ENCODE peak calls at places on chromosomes 2 and 18, in four cellular contexts. P is IMR-90, V is endothelial cell of umbilical vein, I is K562. W is an unnamed sample.
A peak's percentile ranks its signal among the peaks of the same experiment; 100 is the strongest.

GRCh38 chr2:46458763-46459505 is 20.4 kb upstream of the TMEM247 start:
- DNase-seq in P (no peak), V (no peak), I (no peak), W (no peak)

GRCh38 chr2:68689553-68690537 is 44.8 kb upstream of the ARHGAP25 start:
- DNase-seq in P (no peak), V (no peak), I (no peak), W (no peak)

GRCh38 chr2:105068875-105069274 is 31.0 kb downstream of the MRPS9 start:
- DNase-seq in P (no peak), V (no peak), I (no peak), W (no peak)

GRCh38 chr18:67726882-67727281 is 210.4 kb upstream of the DSEL start:
- DNase-seq in P (no peak), V (no peak), I (no peak), W (no peak)

GRCh38 chr2:141021109-141021508 is 1109.7 kb downstream of the LRP1B start:
- DNase-seq in P (peak; percentile 78), V (peak; percentile 88), I (no peak), W (peak; percentile 21)

GRCh38 chr18:57743008-57743407 is 60.1 kb downstream of the ATP8B1 start:
- DNase-seq in P (peak; percentile 81), V (peak; percentile 52), I (no peak), W (no peak)

GRCh38 chr2:239163306-239164070 is 237.3 kb downstream of the HDAC4 start:
- DNase-seq in P (no peak), V (no peak), I (no peak), W (no peak)

GRCh38 chr2:96739633-96740428 is at the start of gene LMAN2L:
- DNase-seq in P (peak; percentile 95), V (peak; percentile 98), I (peak; percentile 98), W (peak; percentile 74)

GRCh38 chr2:78029392-78029995 is 507.3 kb upstream of the LRRTM4 start:
- DNase-seq in P (no peak), V (no peak), I (peak; percentile 3), W (no peak)

GRCh38 chr2:1868683-1869141 is 124.4 kb upstream of the PXDN start:
- DNase-seq in P (no peak), V (no peak), I (no peak), W (no peak)

GRCh38 chr2:24875272-24875671 is 44.8 kb downstream of the ADCY3 start:
- DNase-seq in P (no peak), V (no peak), I (no peak), W (no peak)

GRCh38 chr18:60935046-60935445 is 398.2 kb upstream of the CDH20 start:
- DNase-seq in P (no peak), V (no peak), I (no peak), W (no peak)

GRCh38 chr18:58856881-58857280 is 7.8 kb upstream of the ZNF532 start:
- DNase-seq in P (peak; percentile 83), V (no peak), I (no peak), W (no peak)

GRCh38 chr2:41768301-41768700 is 279.5 kb upstream of the PKDCC start:
- DNase-seq in P (no peak), V (no peak), I (no peak), W (no peak)

GRCh38 chr18:74399225-74399887 is 57.8 kb downstream of the DIPK1C start:
- DNase-seq in P (no peak), V (no peak), I (no peak), W (no peak)

GRCh38 chr2:201420442-201421113 is 30.7 kb downstream of the TRAK2 start:
- DNase-seq in P (peak; percentile 80), V (peak; percentile 91), I (no peak), W (peak; percentile 33)

GRCh38 chr18:22433960-22434359 is 16.2 kb upstream of the CTAGE1 start:
- DNase-seq in P (peak; percentile 17), V (no peak), I (no peak), W (no peak)

GRCh38 chr2:200086911-200087310 is 131.5 kb downstream of the MAIP1 start:
- DNase-seq in P (no peak), V (no peak), I (no peak), W (no peak)

GRCh38 chr2:224948859-224949258 is 93.4 kb downstream of the DOCK10 start:
- DNase-seq in P (peak; percentile 75), V (peak; percentile 94), I (no peak), W (no peak)

GRCh38 chr18:49854681-49855080 is 41.3 kb upstream of the ACAA2 start:
- DNase-seq in P (no peak), V (no peak), I (no peak), W (no peak)

GRCh38 chr18:58213445-58213844 is 169.4 kb downstream of the NEDD4L start:
- DNase-seq in P (peak; percentile 93), V (no peak), I (no peak), W (no peak)

GRCh38 chr2:190052307-190052706 is 10.2 kb downstream of the MSTN start:
- DNase-seq in P (no peak), V (no peak), I (no peak), W (peak; percentile 42)

DNA sequence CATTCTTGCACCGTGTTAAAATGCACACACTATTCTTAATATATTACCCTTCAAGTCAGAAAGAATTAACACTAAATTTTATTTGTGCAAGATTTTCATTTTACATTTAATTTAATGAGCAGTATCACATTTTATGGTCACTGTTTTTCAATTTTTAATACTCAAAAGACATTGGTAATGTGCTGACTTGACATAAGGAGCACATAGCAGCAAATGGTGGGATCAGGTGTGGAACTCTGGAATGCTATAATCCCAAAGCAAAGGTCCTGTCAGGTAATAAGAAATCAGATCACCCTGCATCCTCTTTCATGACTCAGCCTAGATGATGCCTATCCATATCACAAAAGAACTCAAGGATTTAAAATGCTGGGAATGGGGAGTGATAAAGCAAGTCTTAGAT is 55.6 kb upstream of the SPAG16 start:
- DNase-seq in P (no peak), V (no peak), I (no peak), W (no peak)
- H3K4me1 ChIP-seq in P (no peaks in the 10 kb centered on the region), V (no peaks in the 10 kb centered on the region), I (no peaks in the 10 kb centered on the region), W (peaks cover 6% of the 10 kb centered on the region)

DNA sequence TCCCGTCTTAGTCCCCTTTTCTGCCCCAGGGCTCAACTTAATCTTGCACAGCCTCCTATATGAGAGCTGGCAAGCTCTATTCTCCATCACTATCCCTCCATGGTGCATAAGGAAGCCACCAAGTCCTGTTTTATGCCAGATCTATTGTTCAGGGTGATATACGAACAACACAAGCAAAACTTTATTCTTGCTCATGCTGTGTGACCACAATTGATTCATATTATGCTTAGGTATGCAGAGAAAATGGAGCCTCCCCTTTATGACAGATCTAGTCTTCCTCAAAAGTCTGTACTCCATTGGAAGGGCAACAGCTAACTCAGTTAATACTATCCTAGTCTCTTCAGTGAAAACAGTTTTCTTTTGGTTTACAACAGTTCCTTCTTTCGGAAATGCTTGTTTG is 94.0 kb upstream of the STON1 start:
- DNase-seq in P (peak; percentile 21), V (no peak), I (no peak), W (no peak)
- H3K9me1 ChIP-seq in P (no peaks in the 10 kb centered on the region), V (no peaks in the 10 kb centered on the region), I (no peaks in the 10 kb centered on the region), W (no peaks in the 10 kb centered on the region)

GRCh38 chr2:27885656-27886055 is 4.5 kb downstream of the RBKS start:
- DNase-seq in P (no peak), V (peak; percentile 73), I (no peak), W (no peak)

GRCh38 chr2:27887122-27887521 is 3.1 kb downstream of the RBKS start:
- DNase-seq in P (no peak), V (no peak), I (no peak), W (no peak)

GRCh38 chr2:27886322-27886721 is 3.9 kb downstream of the RBKS start:
- DNase-seq in P (no peak), V (no peak), I (no peak), W (no peak)

GRCh38 chr2:27885246-27885645 is 4.9 kb downstream of the RBKS start:
- DNase-seq in P (peak; percentile 48), V (no peak), I (no peak), W (no peak)

DNA sequence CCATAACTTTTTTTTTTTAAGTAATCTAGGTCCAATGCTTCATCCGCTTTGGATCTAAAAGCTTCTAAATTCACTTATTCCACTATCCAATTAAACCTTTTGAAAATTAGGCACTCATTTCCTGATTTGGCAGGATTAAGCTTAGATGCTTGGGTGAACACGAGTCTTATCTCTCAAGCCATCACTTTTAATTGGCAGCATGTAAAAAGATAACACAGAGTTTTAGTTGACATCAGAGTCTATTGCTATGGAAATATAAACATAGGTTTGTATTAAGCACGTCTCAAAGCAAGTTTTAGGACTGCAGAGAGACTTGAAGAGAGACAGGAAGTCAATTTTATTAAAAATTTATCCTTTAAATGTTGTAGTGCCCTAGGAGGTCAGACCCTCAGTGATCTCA is 5.6 kb downstream of the RBKS start:
- DNase-seq in P (no peak), V (peak; percentile 61), I (no peak), W (no peak)
- H3K4me1 ChIP-seq in P (peaks cover 6% of the 10 kb centered on the region), V (peaks cover 24% of the 10 kb centered on the region), I (no peaks in the 10 kb centered on the region), W (peaks cover 18% of the 10 kb centered on the region)

GRCh38 chr2:34368304-34368703 is 769.2 kb upstream of the FAM98A start:
- DNase-seq in P (no peak), V (no peak), I (no peak), W (no peak)

GRCh38 chr2:34372967-34373366 is 773.9 kb upstream of the FAM98A start:
- DNase-seq in P (no peak), V (no peak), I (no peak), W (no peak)

DNA sequence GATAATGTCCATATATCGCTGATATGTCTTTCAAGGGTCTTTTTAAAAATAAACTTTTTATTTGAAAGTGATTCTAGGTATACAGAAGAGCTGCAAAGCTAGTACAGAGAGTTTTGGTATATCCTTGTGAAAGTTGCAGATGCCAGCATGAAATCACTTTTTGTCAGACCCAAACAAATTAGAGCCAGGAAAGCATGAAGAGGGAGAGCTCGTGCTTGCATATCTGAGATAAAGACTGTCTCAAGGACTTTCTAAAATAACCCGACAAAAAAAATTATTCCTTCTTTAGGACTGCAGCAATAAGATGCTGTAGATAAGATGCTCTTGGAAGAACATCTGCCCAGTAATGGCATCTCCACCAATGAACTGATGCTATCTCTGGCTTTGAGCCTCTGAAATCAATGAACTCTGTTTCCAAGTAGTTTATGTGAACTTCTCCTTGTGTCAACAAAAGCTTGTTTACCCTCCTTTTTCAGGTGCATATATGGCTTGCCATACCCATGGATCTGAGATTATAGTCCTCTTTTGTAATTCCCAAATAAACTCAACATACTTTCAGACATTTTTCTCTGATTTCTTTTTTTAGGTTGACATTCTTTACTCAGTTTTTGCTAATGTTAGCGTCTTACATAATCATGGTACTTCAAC is 774.6 kb upstream of the FAM98A start:
- DNase-seq in P (no peak), V (no peak), I (no peak), W (no peak)
- H3K9me1 ChIP-seq in P (no peaks in the 10 kb centered on the region), V (no peaks in the 10 kb centered on the region), I (no peaks in the 10 kb centered on the region), W (no peaks in the 10 kb centered on the region)